ENCODE peak calls at places on chromosomes 7 and 10, in six cellular contexts. F, J, V, Z, K and W are unnamed samples.

GRCh38 chr10:182441-183201 is 47.4 kb downstream of the ZMYND11 start:
- DNase-seq in F (no peak), J (no peak), V (no peak), Z (no peak), K (no peak), W (no peak)

GRCh38 chr10:27372095-27372494 is 131.5 kb upstream of the ACBD5 start:
- DNase-seq in F (no peak), J (no peak), V (no peak), Z (no peak), K (no peak), W (no peak)

GRCh38 chr10:116444527-116445142 is 17.0 kb downstream of the PNLIPRP3 start:
- DNase-seq in F (peak; percentile 23), J (peak; percentile 49), V (no peak), Z (peak; percentile 3), K (peak; percentile 27), W (peak; percentile 4)

GRCh38 chr10:8229153-8229552 is 174.7 kb downstream of the GATA3 start:
- DNase-seq in F (no peak), J (no peak), V (no peak), Z (no peak), K (no peak), W (no peak)

GRCh38 chr10:86646933-86647332 is 7.4 kb upstream of the OPN4 start:
- DNase-seq in F (no peak), J (peak; percentile 5), V (no peak), Z (no peak), K (no peak), W (no peak)

GRCh38 chr10:5944389-5945202 is 32.7 kb downstream of the IL15RA start:
- DNase-seq in F (no peak), J (no peak), V (no peak), Z (no peak), K (no peak), W (no peak)

GRCh38 chr7:150383710-150384397 is 4.7 kb downstream of the ZNF775 start:
- DNase-seq in F (peak; percentile 98), J (peak; percentile 49), V (peak; percentile 94), Z (no peak), K (no peak), W (no peak)

GRCh38 chr10:67666416-67667043 is 29.5 kb downstream of the CTNNA3 start:
- DNase-seq in F (peak; percentile 21), J (peak; percentile 26), V (no peak), Z (no peak), K (peak; percentile 16), W (peak; percentile 5)

GRCh38 chr7:69182596-69183467 is 415.4 kb upstream of the AUTS2 start:
- DNase-seq in F (no peak), J (no peak), V (no peak), Z (no peak), K (no peak), W (no peak)

GRCh38 chr7:99030145-99030856 is 113.6 kb downstream of the SMURF1 start:
- DNase-seq in F (no peak), J (no peak), V (no peak), Z (no peak), K (no peak), W (no peak)

GRCh38 chr7:148588891-148589215 is 1.7 kb upstream of the C7orf33 start:
- DNase-seq in F (no peak), J (no peak), V (no peak), Z (no peak), K (no peak), W (no peak)

GRCh38 chr7:7495171-7495570 is 40.5 kb downstream of the COL28A1 start:
- DNase-seq in F (no peak), J (no peak), V (no peak), Z (no peak), K (no peak), W (no peak)

DNA sequence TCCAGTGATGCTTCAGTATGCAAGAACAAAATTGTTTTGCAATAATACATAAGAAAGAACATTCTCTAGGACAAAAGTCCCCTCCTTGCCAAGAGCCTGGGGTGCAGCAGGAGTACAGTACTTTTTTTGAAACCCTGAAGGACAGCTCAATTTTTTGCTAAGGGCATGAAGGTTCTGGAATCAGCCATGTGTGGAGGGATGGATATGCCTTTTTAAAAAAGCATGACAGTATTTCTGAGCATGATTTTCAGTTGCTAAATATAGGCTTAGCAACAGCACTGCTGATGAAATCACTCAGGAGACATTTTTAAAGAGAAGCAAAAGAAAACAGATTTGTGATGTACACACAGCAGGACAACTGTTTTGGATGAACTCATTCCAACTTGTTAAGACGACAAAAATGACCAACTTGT is 39.2 kb downstream of the HBP1 start:
- DNase-seq in F (no peak), J (no peak), V (no peak), Z (no peak), K (no peak), W (no peak)
- TF ChIP-seq CTCF in F (no peak), J (no peak), V (no peak), Z (no peak), K (no peak), W (no peak)

DNA sequence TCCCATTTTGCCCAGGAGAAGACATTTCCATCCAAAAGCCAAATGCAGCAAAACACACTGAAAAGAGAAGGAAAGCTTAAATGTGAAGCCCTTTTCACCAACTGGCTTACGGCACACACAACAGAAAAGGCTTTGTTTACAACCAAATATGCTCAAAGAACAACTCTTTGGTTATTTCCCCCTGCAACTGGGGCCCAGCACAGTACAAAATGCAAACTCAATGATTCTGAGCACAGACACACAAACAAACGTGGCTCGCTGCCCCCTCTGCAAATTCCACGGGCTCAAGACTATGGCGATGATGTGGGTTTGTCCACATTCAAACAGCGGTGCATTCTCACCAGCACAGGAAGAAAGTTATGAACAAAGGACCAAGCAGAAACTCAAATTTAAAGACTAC is 5.3 kb downstream of the CPXM2 start:
- DNase-seq in F (no peak), J (no peak), V (no peak), Z (no peak), K (no peak), W (no peak)
- H3K27ac ChIP-seq in F (no peak overlapping the region), J (no peak overlapping the region), V (no peak overlapping the region), Z (no peak overlapping the region), K (no peak overlapping the region), W (no peak overlapping the region)

GRCh38 chr10:123808873-123809272 is 82.7 kb downstream of the CPXM2 start:
- DNase-seq in F (no peak), J (no peak), V (no peak), Z (no peak), K (no peak), W (no peak)
- TF ChIP-seq GABPA in F (no peak), J (no peak), V (no peak), Z (no peak), K (no peak), W (no peak)

GRCh38 chr7:37921340-37921805 is 933 bp downstream of the EPDR1 start:
- DNase-seq in F (peak; percentile 60), J (peak; percentile 80), V (no peak), Z (no peak), K (peak; percentile 64), W (peak; percentile 45)
- TF ChIP-seq CTCF in F (peak; percentile 61), J (peak; percentile 40), V (no peak), Z (peak; percentile 37), K (no peak), W (no peak)

GRCh38 chr10:119269737-119270136 is 62.4 kb downstream of the GRK5 start:
- DNase-seq in F (no peak), J (no peak), V (no peak), Z (no peak), K (no peak), W (no peak)
- H3K27ac ChIP-seq in F (peak overlapping the region; percentile 83), J (no peak overlapping the region), V (no peak overlapping the region), Z (peak overlapping the region; percentile 88), K (no peak overlapping the region), W (no peak overlapping the region)